ENCODE peak calls at places on chromosomes 5 and 9, in eight cellular contexts. H is foreskin fibroblast; N is uterus; Z is right cardiac atrium; F is activated CD4-positive, alpha-beta T cell treated with anti-CD3 and anti-CD28 coated beads, Interleukin-2, amount 50 U/mL, for 24 hours; P is NB4; O is H7; I is NCI-H2081. A is an unnamed sample.

GRCh38 chr5:6700074-6700685 is 13.1 kb upstream of the TENT4A start:
- DNase-seq in H (no peak), N (no peak), Z (no peak), F (no peak), P (no peak), O (peak), I (no peak), A (peak)

GRCh38 chr9:115999498-115999897 is 154.1 kb upstream of the PAPPA start:
- DNase-seq in H (peak), N (no peak), Z (no peak), F (no peak), P (no peak), O (no peak), I (no peak), A (no peak)

GRCh38 chr9:105257767-105258166 is 13.3 kb downstream of the SLC44A1 start:
- DNase-seq in H (no peak), N (no peak), Z (no peak), F (no peak), P (no peak), O (no peak), I (peak), A (no peak)

GRCh38 chr5:154753792-154754191 is 1.4 kb upstream of the LARP1 start:
- DNase-seq in H (peak), N (peak), Z (peak), F (no peak), P (peak), O (no peak), I (no peak), A (peak)

GRCh38 chr5:141211-141610 is 49.2 kb downstream of the PLEKHG4B start:
- DNase-seq in H (no peak), N (no peak), Z (no peak), F (no peak), P (no peak), O (peak), I (no peak), A (no peak)

GRCh38 chr9:124078641-124079040 is 67.1 kb downstream of the LHX2 start:
- DNase-seq in H (peak), N (no peak), Z (no peak), F (no peak), P (no peak), O (no peak), I (no peak), A (no peak)

GRCh38 chr9:117771162-117771561 is 67.0 kb downstream of the TLR4 start:
- DNase-seq in H (no peak), N (no peak), Z (no peak), F (no peak), P (no peak), O (no peak), I (peak), A (no peak)

GRCh38 chr5:126104951-126105350 is 318.3 kb upstream of the GRAMD2B start:
- DNase-seq in H (peak), N (no peak), Z (no peak), F (no peak), P (no peak), O (no peak), I (no peak), A (no peak)

GRCh38 chr5:149445343-149445738 is 66.2 kb upstream of the IL17B start:
- DNase-seq in H (no peak), N (no peak), Z (no peak), F (no peak), P (no peak), O (no peak), I (no peak), A (no peak)

GRCh38 chr5:71971862-71972261 is 135.4 kb upstream of the MAP1B start:
- DNase-seq in H (no peak), N (no peak), Z (no peak), F (no peak), P (no peak), O (no peak), I (no peak), A (no peak)

GRCh38 chr9:70403166-70403565 is 11.3 kb downstream of the KLF9 start:
- DNase-seq in H (no peak), N (peak), Z (no peak), F (no peak), P (no peak), O (no peak), I (no peak), A (peak)

GRCh38 chr9:125674981-125675973 is 31.7 kb downstream of the MAPKAP1 start:
- DNase-seq in H (peak), N (no peak), Z (no peak), F (no peak), P (no peak), O (no peak), I (no peak), A (no peak)

GRCh38 chr9:82332774-82333152 is 344.2 kb downstream of the SPATA31D1 start:
- DNase-seq in H (no peak), N (no peak), Z (no peak), F (no peak), P (no peak), O (no peak), I (no peak), A (no peak)

GRCh38 chr9:74783408-74783807 is 104.3 kb downstream of the TRPM6 start:
- DNase-seq in H (peak), N (no peak), Z (no peak), F (no peak), P (no peak), O (no peak), I (no peak), A (no peak)

GRCh38 chr5:32520326-32520725 is 65.0 kb upstream of the SUB1 start:
- DNase-seq in H (no peak), N (no peak), Z (no peak), F (no peak), P (no peak), O (no peak), I (no peak), A (no peak)

GRCh38 chr5:178422400-178422775 is 167.8 kb downstream of the COL23A1 start:
- DNase-seq in H (no peak), N (no peak), Z (no peak), F (no peak), P (no peak), O (peak), I (no peak), A (no peak)

GRCh38 chr9:93630806-93631411 is 54.5 kb downstream of the PHF2 start:
- DNase-seq in H (no peak), N (no peak), Z (peak), F (no peak), P (no peak), O (no peak), I (no peak), A (peak)

GRCh38 chr5:55492449-55492848 is 42.3 kb downstream of the PLPP1 start:
- DNase-seq in H (no peak), N (no peak), Z (no peak), F (no peak), P (no peak), O (no peak), I (no peak), A (no peak)

GRCh38 chr9:116959775-116960174 is 272.7 kb downstream of the TRIM32 start:
- DNase-seq in H (peak), N (no peak), Z (peak), F (no peak), P (no peak), O (no peak), I (peak), A (no peak)

GRCh38 chr5:178786424-178786823 is 56.0 kb upstream of the ZNF354A start:
- DNase-seq in H (no peak), N (no peak), Z (no peak), F (no peak), P (no peak), O (no peak), I (no peak), A (no peak)

A was measured in lower leg skin.